ENCODE peak calls at places on chromosomes 3 and 15, in four cellular contexts. O, N, W and S are unnamed samples.

GRCh38 chr3:32217339-32217738 is 21.1 kb upstream of the CMTM8 start:
- DNase-seq in N (no peak), W (no peak), O (no peak), S (no peak)

GRCh38 chr3:131216801-131217200 is 164.8 kb upstream of the NUDT16 start:
- DNase-seq in O (no peak), W (no peak), N (peak; percentile 12), S (no peak)

GRCh38 chr3:13193320-13194284 is 120.4 kb upstream of the IQSEC1 start:
- DNase-seq in O (no peak), N (no peak), W (peak; percentile 61), S (no peak)

GRCh38 chr3:38649500-38650247 is at the start of gene SCN5A:
- DNase-seq in W (peak; percentile 78), O (peak; percentile 58), N (no peak), S (peak; percentile 67)

GRCh38 chr3:151379083-151379734 is 5.3 kb downstream of the P2RY12 start:
- DNase-seq in W (peak; percentile 73), O (peak; percentile 69), N (no peak), S (peak; percentile 89)

GRCh38 chr3:11146771-11147363 is 7.4 kb upstream of the HRH1 start:
- DNase-seq in W (no peak), N (no peak), O (no peak), S (no peak)

GRCh38 chr3:177835008-177835407 is 637.7 kb upstream of the TBL1XR1 start:
- DNase-seq in O (no peak), N (no peak), W (no peak), S (no peak)

GRCh38 chr3:74546426-74546825 is 68.0 kb downstream of the CNTN3 start:
- DNase-seq in O (no peak), W (no peak), N (no peak), S (no peak)

GRCh38 chr3:126180477-126181397 is at the start of gene ALDH1L1:
- DNase-seq in W (peak; percentile 89), N (peak; percentile 87), O (peak; percentile 59), S (no peak)

GRCh38 chr3:49371946-49372345 is 13.8 kb upstream of the GPX1 start:
- DNase-seq in O (no peak), W (no peak), N (no peak), S (no peak)

GRCh38 chr15:80929225-80929624 is 60.4 kb downstream of the MESD start:
- DNase-seq in O (no peak), W (no peak), N (no peak), S (no peak)

GRCh38 chr3:141011511-141012262 is 39.5 kb upstream of the SPSB4 start:
- DNase-seq in W (peak; percentile 93), N (peak; percentile 15), O (peak; percentile 98), S (peak; percentile 91)

GRCh38 chr15:98729446-98730042 is 81.2 kb downstream of the IGF1R start:
- DNase-seq in N (no peak), W (no peak), O (no peak), S (no peak)

GRCh38 chr3:55571913-55572312 is 84.8 kb upstream of the WNT5A start:
- DNase-seq in W (no peak), N (no peak), O (no peak), S (no peak)

GRCh38 chr3:2656806-2657205 is 453.4 kb downstream of the IL5RA start:
- DNase-seq in N (no peak), O (no peak), W (no peak), S (no peak)

GRCh38 chr3:155664922-155665695 is 79.8 kb downstream of the PLCH1 start:
- DNase-seq in N (no peak), W (peak; percentile 82), O (no peak), S (no peak)

GRCh38 chr15:44216958-44217357 is 21.9 kb upstream of the FRMD5 start:
- DNase-seq in O (no peak), W (no peak), N (no peak), S (peak; percentile 31)

GRCh38 chr15:83940136-83940535 is 286.2 kb downstream of the ADAMTSL3 start:
- DNase-seq in N (no peak), O (no peak), W (no peak), S (no peak)

GRCh38 chr3:16789344-16790100 is 95.2 kb upstream of the PLCL2 start:
- DNase-seq in N (no peak), O (no peak), W (no peak), S (no peak)